ENCODE peak calls at places on chromosome 16, in eight cellular contexts. P, Z, T, A, V, D, X and O are unnamed samples.

GRCh38 chr16:81451753-81452680 is 7.4 kb downstream of the CMIP start:
- DNase-seq in P (peak), Z (no peak), T (peak), A (no peak), V (no peak), D (peak), X (no peak), O (no peak)

GRCh38 chr16:8831450-8832382 is 34.1 kb downstream of the PMM2 start:
- DNase-seq in P (no peak), Z (no peak), T (no peak), A (no peak), V (no peak), D (no peak), X (no peak), O (no peak)

GRCh38 chr16:1815461-1815860 is 11.2 kb downstream of the HAGH start:
- DNase-seq in P (no peak), Z (no peak), T (no peak), A (no peak), V (no peak), D (no peak), X (no peak), O (no peak)

GRCh38 chr16:83733301-83733700 is 74.5 kb upstream of the HSBP1 start:
- DNase-seq in P (peak), Z (no peak), T (no peak), A (no peak), V (no peak), D (no peak), X (no peak), O (no peak)

GRCh38 chr16:57341441-57342303 is 16.9 kb upstream of the CCL22 start:
- DNase-seq in P (peak), Z (peak), T (no peak), A (no peak), V (no peak), D (no peak), X (peak), O (no peak)

GRCh38 chr16:20878682-20879147 is 21.4 kb downstream of the DCUN1D3 start:
- DNase-seq in P (no peak), Z (no peak), T (no peak), A (no peak), V (no peak), D (no peak), X (no peak), O (no peak)

GRCh38 chr16:64543401-64543800 is 578.5 kb downstream of the CDH11 start:
- DNase-seq in P (no peak), Z (no peak), T (no peak), A (no peak), V (no peak), D (no peak), X (no peak), O (no peak)

GRCh38 chr16:72987480-72987901 is 60.4 kb downstream of the ZFHX3 start:
- DNase-seq in P (no peak), Z (no peak), T (no peak), A (no peak), V (no peak), D (no peak), X (no peak), O (no peak)

GRCh38 chr16:82152641-82153094 is 17.4 kb downstream of the MPHOSPH6 start:
- DNase-seq in P (peak), Z (peak), T (no peak), A (peak), V (no peak), D (peak), X (no peak), O (no peak)

GRCh38 chr16:24146523-24146922 is 109.6 kb upstream of the CACNG3 start:
- DNase-seq in P (no peak), Z (no peak), T (peak), A (no peak), V (no peak), D (no peak), X (no peak), O (no peak)

GRCh38 chr16:8931864-8932263 is 31.8 kb downstream of the USP7 start:
- DNase-seq in P (peak), Z (peak), T (peak), A (no peak), V (peak), D (peak), X (peak), O (peak)

GRCh38 chr16:58586340-58587030 is 43.1 kb downstream of the CNOT1 start:
- DNase-seq in P (no peak), Z (no peak), T (no peak), A (no peak), V (no peak), D (no peak), X (no peak), O (no peak)

GRCh38 chr16:59593256-59593655 is 859.1 kb upstream of the GOT2 start:
- DNase-seq in P (peak), Z (no peak), T (no peak), A (no peak), V (no peak), D (no peak), X (no peak), O (no peak)

GRCh38 chr16:86618431-86619262 is 40.3 kb downstream of the FOXL1 start:
- DNase-seq in P (peak), Z (peak), T (no peak), A (peak), V (peak), D (no peak), X (no peak), O (no peak)

GRCh38 chr16:75230471-75231110 is 11.8 kb downstream of the CTRB1 start:
- DNase-seq in P (peak), Z (no peak), T (no peak), A (no peak), V (no peak), D (no peak), X (no peak), O (no peak)

GRCh38 chr16:648071-648785 is 937 bp upstream of the WDR90 start:
- DNase-seq in P (no peak), Z (peak), T (no peak), A (no peak), V (no peak), D (no peak), X (peak), O (peak)
- TF ChIP-seq POLR2A in P (no peak), Z (no peak), T (no peak), A (no peak), V (no peak), D (peak), X (no peak), O (no peak)

DNA sequence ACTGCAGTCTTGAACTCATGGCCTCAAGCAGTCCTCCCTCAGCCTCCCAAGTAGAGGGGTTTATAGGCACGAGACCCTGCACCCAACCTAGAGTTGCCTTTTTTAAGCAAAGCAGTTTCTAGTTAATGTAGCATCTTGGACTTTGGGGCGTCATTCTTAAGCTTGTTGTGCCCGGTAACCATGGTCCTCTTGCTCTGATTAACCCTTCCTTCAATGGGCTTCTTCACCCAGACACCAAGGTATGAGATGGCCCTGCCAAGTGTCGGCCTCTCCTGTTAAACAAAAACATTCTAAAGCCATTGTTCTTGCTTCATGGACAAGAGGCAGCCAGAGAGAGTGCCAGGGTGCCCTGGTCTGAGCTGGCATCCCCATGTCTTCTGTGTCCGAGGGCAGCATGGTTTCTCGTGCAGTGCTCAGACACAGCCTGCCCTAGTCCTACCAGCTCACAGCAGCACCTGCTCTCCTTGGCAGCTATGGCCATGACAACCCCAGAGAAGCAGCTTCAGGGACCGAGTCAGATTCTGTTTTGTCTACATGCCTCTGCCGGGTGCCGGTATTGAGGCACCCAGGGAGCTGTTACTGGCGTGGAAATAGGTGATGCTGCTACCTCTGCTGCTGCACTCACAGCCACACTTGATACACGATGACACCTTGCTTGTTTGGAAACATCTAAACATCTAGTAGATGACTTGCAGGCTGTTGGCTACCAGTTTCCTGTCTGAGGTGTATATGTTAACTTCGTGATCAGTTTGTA is 3.3 kb downstream of the RPL13 start:
- DNase-seq in P (no peak), Z (no peak), T (no peak), A (no peak), V (no peak), D (no peak), X (no peak), O (no peak)
- TF ChIP-seq POLR2A in P (no peak), Z (no peak), T (no peak), A (no peak), V (no peak), D (no peak), X (no peak), O (no peak)

GRCh38 chr16:84827131-84827574 is 7.4 kb downstream of the CRISPLD2 start:
- DNase-seq in P (peak), Z (no peak), T (no peak), A (no peak), V (no peak), D (no peak), X (no peak), O (no peak)

GRCh38 chr16:84827897-84828296 is 8.1 kb downstream of the CRISPLD2 start:
- DNase-seq in P (no peak), Z (no peak), T (no peak), A (no peak), V (no peak), D (no peak), X (no peak), O (no peak)

GRCh38 chr16:84823926-84824325 is 4.1 kb downstream of the CRISPLD2 start:
- DNase-seq in P (no peak), Z (no peak), T (no peak), A (no peak), V (no peak), D (no peak), X (no peak), O (no peak)

GRCh38 chr16:84826558-84826941 is 6.8 kb downstream of the CRISPLD2 start:
- DNase-seq in P (peak), Z (no peak), T (no peak), A (no peak), V (no peak), D (no peak), X (peak), O (no peak)

GRCh38 chr16:84825896-84826557 is 6.2 kb downstream of the CRISPLD2 start:
- DNase-seq in P (peak), Z (no peak), T (no peak), A (no peak), V (no peak), D (no peak), X (no peak), O (no peak)
- TF ChIP-seq POLR2A in P (no peak), Z (no peak), T (no peak), A (no peak), V (no peak), D (no peak), X (no peak), O (no peak)

GRCh38 chr16:70432304-70432799 is 6.5 kb downstream of the ST3GAL2 start:
- DNase-seq in P (no peak), Z (no peak), T (no peak), A (no peak), V (no peak), D (peak), X (no peak), O (peak)
- TF ChIP-seq POLR2A in P (no peak), Z (no peak), T (no peak), A (no peak), V (no peak), D (no peak), X (no peak), O (no peak)

GRCh38 chr16:28013392-28013791 is 50.1 kb downstream of the GSG1L start:
- DNase-seq in P (no peak), Z (no peak), T (no peak), A (no peak), V (no peak), D (no peak), X (no peak), O (no peak)

GRCh38 chr16:28009586-28010373 is 53.7 kb downstream of the GSG1L start:
- DNase-seq in P (no peak), Z (no peak), T (no peak), A (no peak), V (no peak), D (no peak), X (no peak), O (no peak)

GRCh38 chr16:28012031-28012445 is 51.5 kb downstream of the GSG1L start:
- DNase-seq in P (peak), Z (no peak), T (no peak), A (no peak), V (no peak), D (peak), X (no peak), O (no peak)

GRCh38 chr16:28011223-28011622 is 52.3 kb downstream of the GSG1L start:
- DNase-seq in P (no peak), Z (no peak), T (no peak), A (no peak), V (no peak), D (no peak), X (no peak), O (no peak)

DNA sequence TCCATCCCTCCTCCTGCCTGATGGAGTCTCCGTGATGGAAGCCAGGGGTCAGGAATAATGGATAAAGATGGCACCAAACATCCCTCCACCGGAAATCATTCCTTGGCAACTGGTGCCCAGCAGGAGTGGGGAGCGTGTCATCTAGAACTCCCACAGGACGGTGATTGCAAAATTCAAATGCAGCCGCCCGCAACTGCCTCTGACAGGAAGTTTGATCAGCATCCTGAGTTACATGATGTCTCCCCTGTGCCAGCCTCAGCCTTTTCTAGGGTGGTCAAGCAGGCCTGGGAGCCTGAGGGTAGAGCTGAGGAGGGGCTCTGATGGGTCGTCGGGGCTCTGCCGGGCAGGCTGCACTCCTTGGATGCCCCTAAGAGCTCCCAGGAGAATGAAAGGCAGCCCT is 52.8 kb downstream of the GSG1L start:
- DNase-seq in P (peak), Z (no peak), T (no peak), A (no peak), V (no peak), D (no peak), X (no peak), O (no peak)
- TF ChIP-seq POLR2A in P (no peak), Z (no peak), T (no peak), A (no peak), V (no peak), D (no peak), X (no peak), O (no peak)

GRCh38 chr16:76531236-76531635 is 254.0 kb downstream of the CNTNAP4 start:
- DNase-seq in P (no peak), Z (no peak), T (no peak), A (no peak), V (no peak), D (no peak), X (no peak), O (no peak)

GRCh38 chr16:76527244-76527643 is 250.0 kb downstream of the CNTNAP4 start:
- DNase-seq in P (no peak), Z (no peak), T (no peak), A (no peak), V (no peak), D (no peak), X (no peak), O (no peak)

GRCh38 chr16:76532188-76532973 is 255.2 kb downstream of the CNTNAP4 start:
- DNase-seq in P (no peak), Z (no peak), T (no peak), A (no peak), V (no peak), D (no peak), X (no peak), O (no peak)
- TF ChIP-seq POLR2A in P (no peak), Z (no peak), T (no peak), A (no peak), V (no peak), D (no peak), X (no peak), O (no peak)